ENCODE peak calls at places on chromosomes 12 and 14, in four cellular contexts. O, M, G and H are unnamed samples.
A peak's percentile ranks its signal among the peaks of the same experiment; 100 is the strongest.

GRCh38 chr14:95561001-95561412 is 26.2 kb downstream of the GLRX5 start:
- DNase-seq in O (peak; percentile 90), M (peak; percentile 92), G (peak; percentile 71), H (peak; percentile 63)

GRCh38 chr12:108442077-108442476 is 73.0 kb upstream of the FICD start:
- DNase-seq in O (no peak), M (peak; percentile 89), G (peak; percentile 4), H (peak; percentile 84)

GRCh38 chr14:99331796-99332195 is 59.8 kb upstream of the BCL11B start:
- DNase-seq in O (no peak), M (no peak), G (no peak), H (no peak)

GRCh38 chr12:63068857-63069442 is 82.1 kb downstream of the AVPR1A start:
- DNase-seq in O (no peak), M (no peak), G (peak; percentile 16), H (peak; percentile 68)

GRCh38 chr14:37024166-37024565 is 148.2 kb downstream of the SLC25A21 start:
- DNase-seq in O (no peak), M (no peak), G (no peak), H (no peak)

GRCh38 chr14:101620039-101620788 is 58.9 kb downstream of the DIO3 start:
- DNase-seq in O (no peak), M (no peak), G (no peak), H (no peak)

GRCh38 chr14:83019744-83020414 is 1486.2 kb upstream of the SEL1L start:
- DNase-seq in O (no peak), M (no peak), G (no peak), H (no peak)

GRCh38 chr12:13195244-13195643 is 1.3 kb upstream of the EMP1 start:
- DNase-seq in O (no peak), M (no peak), G (no peak), H (no peak)

GRCh38 chr12:75236206-75236605 is 26.6 kb upstream of the KCNC2 start:
- DNase-seq in O (no peak), M (no peak), G (no peak), H (no peak)

GRCh38 chr12:74660442-74660841 is 122.8 kb downstream of the ATXN7L3B start:
- DNase-seq in O (no peak), M (no peak), G (no peak), H (no peak)

GRCh38 chr12:19978193-19978592 is 390.1 kb upstream of the PDE3A start:
- DNase-seq in O (no peak), M (no peak), G (no peak), H (no peak)

GRCh38 chr12:62328296-62328921 is 68.2 kb downstream of the USP15 start:
- DNase-seq in O (no peak), M (no peak), G (no peak), H (no peak)

GRCh38 chr14:25003537-25003936 is 46.4 kb downstream of the STXBP6 start:
- DNase-seq in O (no peak), M (no peak), G (no peak), H (no peak)

GRCh38 chr14:35385042-35385839 is 19.3 kb downstream of the NFKBIA start:
- DNase-seq in O (peak; percentile 57), M (no peak), G (peak; percentile 26), H (no peak)

GRCh38 chr12:119096429-119097202 is 82.1 kb upstream of the HSPB8 start:
- DNase-seq in O (no peak), M (peak; percentile 76), G (no peak), H (no peak)

GRCh38 chr14:33999771-34000291 is 49.0 kb upstream of the EGLN3 start:
- DNase-seq in O (no peak), M (no peak), G (no peak), H (no peak)

GRCh38 chr12:104790296-104791125 is 167.6 kb downstream of the SLC41A2 start:
- DNase-seq in O (peak; percentile 42), M (peak; percentile 79), G (peak; percentile 13), H (no peak)

GRCh38 chr14:89773644-89774316 is 180.8 kb downstream of the EFCAB11 start:
- DNase-seq in O (peak; percentile 33), M (peak; percentile 85), G (peak; percentile 76), H (no peak)

GRCh38 chr14:21734457-21735074 is 60.9 kb upstream of the OR4E1 start:
- DNase-seq in O (no peak), M (no peak), G (peak; percentile 6), H (peak; percentile 88)

GRCh38 chr14:77565289-77566081 is 51.0 kb downstream of the SPTLC2 start:
- DNase-seq in O (no peak), M (no peak), G (no peak), H (no peak)

GRCh38 chr14:72801381-72801812 is 92.5 kb downstream of the DPF3 start:
- DNase-seq in O (no peak), M (no peak), G (peak; percentile 8), H (no peak)

GRCh38 chr14:95597784-95598204 is 62.9 kb downstream of the GLRX5 start:
- DNase-seq in O (no peak), M (peak; percentile 83), G (no peak), H (no peak)

GRCh38 chr12:43284441-43284840 is 267.6 kb downstream of the ADAMTS20 start:
- DNase-seq in O (no peak), M (no peak), G (no peak), H (no peak)

GRCh38 chr12:23055004-23055403 is 430.0 kb downstream of the ETNK1 start:
- DNase-seq in O (no peak), M (peak; percentile 74), G (peak; percentile 26), H (no peak)

GRCh38 chr14:103163199-103163598 is 39.9 kb downstream of the TNFAIP2 start:
- DNase-seq in O (no peak), M (no peak), G (no peak), H (no peak)

GRCh38 chr12:4908694-4909396 is 860 bp upstream of the KCNA1 start:
- DNase-seq in O (no peak), M (peak; percentile 99), G (no peak), H (no peak)

GRCh38 chr14:71583246-71583645 is 349.0 kb upstream of the RGS6 start:
- DNase-seq in O (no peak), M (no peak), G (no peak), H (no peak)

GRCh38 chr12:50017047-50017446 is 8.2 kb downstream of the RACGAP1 start:
- DNase-seq in O (peak; percentile 72), M (no peak), G (no peak), H (no peak)

GRCh38 chr12:116303929-116304328 is 26.4 kb upstream of the MED13L start:
- DNase-seq in O (no peak), M (no peak), G (no peak), H (no peak)

GRCh38 chr14:101075025-101075800 is 171.7 kb upstream of the RTL1 start:
- DNase-seq in O (peak; percentile 22), M (no peak), G (no peak), H (no peak)

DNA sequence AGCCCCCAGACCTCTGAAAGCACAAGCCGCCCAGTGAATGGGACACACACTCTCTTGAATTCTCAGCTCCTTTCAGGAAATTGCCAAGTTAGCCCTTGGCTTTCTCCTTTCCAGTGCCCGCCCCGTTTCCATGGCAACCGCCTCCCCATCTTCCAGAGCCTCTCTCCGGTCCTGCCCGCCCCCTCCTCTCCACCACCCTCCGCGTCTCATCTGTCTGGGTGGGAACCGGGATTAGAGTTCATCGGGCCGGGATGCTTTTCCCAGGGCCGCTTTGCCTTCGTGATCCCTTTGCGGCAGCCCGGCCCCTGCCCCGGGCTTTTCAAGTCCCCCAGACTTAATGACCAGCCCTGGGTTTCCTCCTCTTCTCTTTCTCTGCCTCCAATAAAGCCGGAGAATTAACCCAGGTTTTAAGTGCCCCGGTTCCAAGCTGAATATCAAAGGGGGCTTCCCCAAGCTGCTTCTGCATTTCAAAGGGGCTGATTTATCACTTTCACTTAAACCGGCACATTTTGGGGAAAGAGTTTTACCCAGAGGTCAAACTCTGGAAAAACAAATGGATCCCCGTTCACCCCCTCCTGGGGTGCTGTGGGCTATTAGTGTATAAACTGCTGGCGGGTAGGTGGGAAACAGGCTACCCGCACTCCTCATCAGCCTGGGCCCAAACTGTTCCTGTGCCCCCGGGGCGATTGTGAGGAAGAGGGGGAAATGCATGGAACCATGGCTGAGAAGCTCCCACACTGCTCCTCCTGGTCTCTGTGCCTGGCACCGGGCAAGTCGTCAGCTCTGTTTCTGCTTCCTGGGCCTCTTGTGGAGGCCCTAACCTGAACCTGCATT is 101.6 kb downstream of the ZFP36L1 start:
- DNase-seq in O (no peak), M (peak; percentile 68), G (peak; percentile 29), H (no peak)
- H3K27ac ChIP-seq in O (no peak overlapping the region), M (no peak overlapping the region), G (no peak overlapping the region), H (no peak overlapping the region)

GRCh38 chr14:67269338-67270060 is 28.3 kb downstream of the PALS1 start:
- DNase-seq in O (no peak), M (no peak), G (no peak), H (no peak)

GRCh38 chr14:67270354-67270753 is 29.1 kb downstream of the PALS1 start:
- DNase-seq in O (no peak), M (no peak), G (no peak), H (no peak)

GRCh38 chr14:67265131-67265530 is 23.9 kb downstream of the PALS1 start:
- DNase-seq in O (no peak), M (no peak), G (no peak), H (no peak)

GRCh38 chr14:67268456-67269115 is 27.4 kb downstream of the PALS1 start:
- DNase-seq in O (no peak), M (peak; percentile 93), G (no peak), H (no peak)

GRCh38 chr14:67267929-67268328 is 26.7 kb downstream of the PALS1 start:
- DNase-seq in O (no peak), M (no peak), G (no peak), H (no peak)
- H3K27ac ChIP-seq in O (no peak overlapping the region), M (no peak overlapping the region), G (no peak overlapping the region), H (peak overlapping the region; percentile 88)

GRCh38 chr12:124588689-124589318 is 21.4 kb upstream of the NCOR2 start:
- DNase-seq in O (no peak), M (no peak), G (peak; percentile 41), H (no peak)
- H3K27ac ChIP-seq in O (peak overlapping the region; percentile 15), M (no peak overlapping the region), G (peak overlapping the region; percentile 51), H (no peak overlapping the region)

GRCh38 chr12:109888179-109889020 is 8.1 kb upstream of the GLTP start:
- DNase-seq in O (no peak), M (no peak), G (no peak), H (no peak)
- H3K27ac ChIP-seq in O (peak overlapping the region; percentile 79), M (no peak overlapping the region), G (no peak overlapping the region), H (no peak overlapping the region)

GRCh38 chr12:67355428-67356385 is 86.5 kb downstream of the CAND1 start:
- DNase-seq in O (no peak), M (no peak), G (peak; percentile 38), H (peak; percentile 67)
- H3K27ac ChIP-seq in O (no peak overlapping the region), M (no peak overlapping the region), G (no peak overlapping the region), H (peak overlapping the region; percentile 39)